ENCODE peak calls at places on chromosome 1, in four cellular contexts. A is memory B cell; X is effector memory CD4-positive, alpha-beta T cell; S is stimulated activated CD4-positive, alpha-beta T cell treated with anti-CD3 and anti-CD28 coated beads, TNF-alpha, amount 100 ng/mL, for 1 hour. N is an unnamed sample.

GRCh38 chr1:36804669-36805314 is 229.5 kb downstream of the GRIK3 start:
- DNase-seq in A (no peak), X (no peak), S (no peak), N (no peak)

GRCh38 chr1:2270260-2271100 is 42.4 kb downstream of the SKI start:
- DNase-seq in A (no peak), X (no peak), S (no peak), N (no peak)

GRCh38 chr1:204624631-204625216 is 60.8 kb downstream of the LRRN2 start:
- DNase-seq in A (no peak), X (no peak), S (no peak), N (no peak)

GRCh38 chr1:23913212-23913880 is at the start of gene CNR2:
- DNase-seq in A (peak), X (no peak), S (no peak), N (no peak)

GRCh38 chr1:244821134-244821533 is 14.3 kb upstream of the COX20 start:
- DNase-seq in A (no peak), X (no peak), S (no peak), N (no peak)

GRCh38 chr1:9822897-9823692 is 670 bp downstream of the CLSTN1 start:
- DNase-seq in A (no peak), X (no peak), S (no peak), N (no peak)

GRCh38 chr1:18721066-18721465 is 90.4 kb downstream of the PAX7 start:
- DNase-seq in A (no peak), X (no peak), S (no peak), N (no peak)

GRCh38 chr1:59506952-59507351 is 210.1 kb downstream of the FGGY start:
- DNase-seq in A (peak), X (no peak), S (no peak), N (peak)

GRCh38 chr1:245345191-245345884 is 190.6 kb downstream of the KIF26B start:
- DNase-seq in A (no peak), X (no peak), S (no peak), N (no peak)

GRCh38 chr1:199044191-199044590 is 405.4 kb downstream of the PTPRC start:
- DNase-seq in A (no peak), X (no peak), S (no peak), N (no peak)

GRCh38 chr1:52365091-52365745 is 787 bp downstream of the CC2D1B start:
- DNase-seq in A (no peak), X (no peak), S (no peak), N (no peak)

GRCh38 chr1:38527373-38527966 is 332.1 kb downstream of the RRAGC start:
- DNase-seq in A (peak), X (no peak), S (no peak), N (peak)

N was measured in GM12891.